ENCODE peak calls at places on chromosomes 12 and 14, in seven cellular contexts. One of them, this sample, is unnamed.

GRCh38 chr12:56420411-56420810 is 28.8 kb downstream of the TIMELESS start:
- DNase-seq in CD4-positive, alpha-beta T cell: no peak
- DNase-seq in heart left ventricle: no peak
- DNase-seq in MCF 10A: no peak
- DNase-seq in HFF-Myc: no peak
- DNase-seq in fibroblast of mammary gland: no peak
- DNase-seq in nephron progenitor cell: no peak
- DNase-seq in this sample: no peak

GRCh38 chr12:14263742-14264141 is 101.7 kb upstream of the ATF7IP start:
- DNase-seq in CD4-positive, alpha-beta T cell: no peak
- DNase-seq in heart left ventricle: no peak
- DNase-seq in MCF 10A: no peak
- DNase-seq in HFF-Myc: no peak
- DNase-seq in fibroblast of mammary gland: no peak
- DNase-seq in nephron progenitor cell: no peak
- DNase-seq in this sample: no peak

GRCh38 chr14:57837267-57837666 is 28.6 kb downstream of the SLC35F4 start:
- DNase-seq in CD4-positive, alpha-beta T cell: no peak
- DNase-seq in heart left ventricle: no peak
- DNase-seq in MCF 10A: no peak
- DNase-seq in HFF-Myc: no peak
- DNase-seq in fibroblast of mammary gland: no peak
- DNase-seq in nephron progenitor cell: no peak
- DNase-seq in this sample: no peak

GRCh38 chr14:64703393-64704144 is 655 bp upstream of the PLEKHG3 start:
- DNase-seq in CD4-positive, alpha-beta T cell: no peak
- DNase-seq in heart left ventricle: no peak
- DNase-seq in MCF 10A: no peak
- DNase-seq in HFF-Myc: no peak
- DNase-seq in fibroblast of mammary gland: no peak
- DNase-seq in nephron progenitor cell: no peak
- DNase-seq in this sample: no peak

GRCh38 chr14:59964251-59965007 is 44.5 kb downstream of the LRRC9 start:
- DNase-seq in CD4-positive, alpha-beta T cell: no peak
- DNase-seq in heart left ventricle: no peak
- DNase-seq in MCF 10A: peak; percentile 3
- DNase-seq in HFF-Myc: no peak
- DNase-seq in fibroblast of mammary gland: peak; percentile 22
- DNase-seq in nephron progenitor cell: no peak
- DNase-seq in this sample: no peak

GRCh38 chr12:108468149-108468968 is 46.7 kb upstream of the FICD start:
- DNase-seq in CD4-positive, alpha-beta T cell: no peak
- DNase-seq in heart left ventricle: no peak
- DNase-seq in MCF 10A: peak; percentile 59
- DNase-seq in HFF-Myc: no peak
- DNase-seq in fibroblast of mammary gland: peak; percentile 26
- DNase-seq in nephron progenitor cell: peak; percentile 56
- DNase-seq in this sample: peak; percentile 48

GRCh38 chr14:99684356-99684952 is 356 bp downstream of the CYP46A1 start:
- DNase-seq in CD4-positive, alpha-beta T cell: no peak
- DNase-seq in heart left ventricle: no peak
- DNase-seq in MCF 10A: no peak
- DNase-seq in HFF-Myc: no peak
- DNase-seq in fibroblast of mammary gland: no peak
- DNase-seq in nephron progenitor cell: no peak
- DNase-seq in this sample: no peak

GRCh38 chr14:56630707-56631106 is 51.1 kb downstream of the TMEM260 start:
- DNase-seq in CD4-positive, alpha-beta T cell: no peak
- DNase-seq in heart left ventricle: no peak
- DNase-seq in MCF 10A: no peak
- DNase-seq in HFF-Myc: peak; percentile 6
- DNase-seq in fibroblast of mammary gland: peak; percentile 67
- DNase-seq in nephron progenitor cell: no peak
- DNase-seq in this sample: no peak

GRCh38 chr14:68397371-68397779 is 395.5 kb downstream of the ZFP36L1 start:
- DNase-seq in CD4-positive, alpha-beta T cell: no peak
- DNase-seq in heart left ventricle: peak; percentile 60
- DNase-seq in MCF 10A: no peak
- DNase-seq in HFF-Myc: no peak
- DNase-seq in fibroblast of mammary gland: no peak
- DNase-seq in nephron progenitor cell: no peak
- DNase-seq in this sample: no peak

GRCh38 chr12:127822743-127823433 is 444.1 kb upstream of the TMEM132C start:
- DNase-seq in CD4-positive, alpha-beta T cell: no peak
- DNase-seq in heart left ventricle: no peak
- DNase-seq in MCF 10A: no peak
- DNase-seq in HFF-Myc: no peak
- DNase-seq in fibroblast of mammary gland: no peak
- DNase-seq in nephron progenitor cell: no peak
- DNase-seq in this sample: no peak

GRCh38 chr12:123441523-123442164 is 5.2 kb upstream of the RILPL2 start:
- DNase-seq in CD4-positive, alpha-beta T cell: no peak
- DNase-seq in heart left ventricle: no peak
- DNase-seq in MCF 10A: no peak
- DNase-seq in HFF-Myc: no peak
- DNase-seq in fibroblast of mammary gland: no peak
- DNase-seq in nephron progenitor cell: no peak
- DNase-seq in this sample: no peak

GRCh38 chr14:61542848-61543790 is 152.2 kb upstream of the HIF1A start:
- DNase-seq in CD4-positive, alpha-beta T cell: no peak
- DNase-seq in heart left ventricle: no peak
- DNase-seq in MCF 10A: no peak
- DNase-seq in HFF-Myc: no peak
- DNase-seq in fibroblast of mammary gland: peak; percentile 60
- DNase-seq in nephron progenitor cell: no peak
- DNase-seq in this sample: no peak

GRCh38 chr12:112928978-112929377 is 9.3 kb upstream of the OAS3 start:
- DNase-seq in CD4-positive, alpha-beta T cell: no peak
- DNase-seq in heart left ventricle: no peak
- DNase-seq in MCF 10A: peak; percentile 10
- DNase-seq in HFF-Myc: no peak
- DNase-seq in fibroblast of mammary gland: no peak
- DNase-seq in nephron progenitor cell: no peak
- DNase-seq in this sample: no peak
- TF ChIP-seq CTCF in CD4-positive, alpha-beta T cell: no peak
- TF ChIP-seq CTCF in heart left ventricle: no peak
- TF ChIP-seq CTCF in MCF 10A: no peak
- TF ChIP-seq CTCF in HFF-Myc: no peak
- TF ChIP-seq CTCF in fibroblast of mammary gland: no peak
- TF ChIP-seq CTCF in nephron progenitor cell: no peak
- TF ChIP-seq CTCF in this sample: no peak

DNA sequence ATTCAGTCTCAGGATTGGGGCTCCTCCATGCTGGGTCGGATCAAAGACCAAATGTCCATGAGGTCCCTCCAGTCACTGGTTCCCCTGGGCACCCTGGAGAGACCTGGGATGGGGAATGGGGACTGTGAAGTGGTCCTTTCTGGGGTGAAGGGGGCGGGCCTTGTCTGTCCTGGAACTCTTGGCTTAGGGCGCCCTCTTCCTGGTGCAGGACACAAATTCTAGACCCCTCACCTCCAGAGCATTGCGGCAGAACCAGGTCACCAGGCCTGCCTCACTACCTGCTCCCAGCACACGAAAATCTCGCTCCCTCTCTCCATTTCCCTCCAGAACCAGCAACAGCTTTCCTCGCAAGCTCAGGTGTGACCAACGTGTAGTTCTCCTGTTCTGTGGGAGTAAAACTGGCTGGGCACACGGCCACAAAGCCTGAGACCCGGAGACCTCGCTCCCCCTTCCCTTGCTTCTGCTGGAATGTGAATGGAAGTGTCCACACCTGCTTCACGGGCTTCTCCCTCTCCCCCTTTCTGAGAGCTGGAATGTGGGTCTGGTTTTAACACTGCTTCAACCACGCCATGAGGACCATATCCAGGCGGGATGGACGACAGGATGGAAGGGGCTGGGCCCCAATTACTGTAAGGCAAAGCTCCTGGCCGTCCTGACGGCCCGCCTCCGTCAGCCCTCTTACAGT is 112.7 kb downstream of the SCARB1 start:
- DNase-seq in CD4-positive, alpha-beta T cell: no peak
- DNase-seq in heart left ventricle: no peak
- DNase-seq in MCF 10A: no peak
- DNase-seq in HFF-Myc: no peak
- DNase-seq in fibroblast of mammary gland: no peak
- DNase-seq in nephron progenitor cell: peak; percentile 45
- DNase-seq in this sample: no peak
- TF ChIP-seq CTCF in CD4-positive, alpha-beta T cell: no peak
- TF ChIP-seq CTCF in heart left ventricle: no peak
- TF ChIP-seq CTCF in MCF 10A: no peak
- TF ChIP-seq CTCF in HFF-Myc: peak; percentile 18
- TF ChIP-seq CTCF in fibroblast of mammary gland: no peak
- TF ChIP-seq CTCF in nephron progenitor cell: no peak
- TF ChIP-seq CTCF in this sample: no peak

GRCh38 chr12:119802472-119802871 is 74.6 kb downstream of the CIT start:
- DNase-seq in CD4-positive, alpha-beta T cell: no peak
- DNase-seq in heart left ventricle: no peak
- DNase-seq in MCF 10A: no peak
- DNase-seq in HFF-Myc: no peak
- DNase-seq in fibroblast of mammary gland: peak; percentile 77
- DNase-seq in nephron progenitor cell: no peak
- DNase-seq in this sample: no peak
- TF ChIP-seq CTCF in CD4-positive, alpha-beta T cell: no peak
- TF ChIP-seq CTCF in heart left ventricle: no peak
- TF ChIP-seq CTCF in MCF 10A: no peak
- TF ChIP-seq CTCF in HFF-Myc: no peak
- TF ChIP-seq CTCF in fibroblast of mammary gland: peak; percentile 10
- TF ChIP-seq CTCF in nephron progenitor cell: no peak
- TF ChIP-seq CTCF in this sample: no peak

GRCh38 chr12:116019415-116019814 is 258.1 kb downstream of the MED13L start:
- DNase-seq in CD4-positive, alpha-beta T cell: no peak
- DNase-seq in heart left ventricle: no peak
- DNase-seq in MCF 10A: no peak
- DNase-seq in HFF-Myc: no peak
- DNase-seq in fibroblast of mammary gland: no peak
- DNase-seq in nephron progenitor cell: no peak
- DNase-seq in this sample: no peak

GRCh38 chr12:116012757-116013156 is 264.7 kb downstream of the MED13L start:
- DNase-seq in CD4-positive, alpha-beta T cell: no peak
- DNase-seq in heart left ventricle: no peak
- DNase-seq in MCF 10A: no peak
- DNase-seq in HFF-Myc: no peak
- DNase-seq in fibroblast of mammary gland: no peak
- DNase-seq in nephron progenitor cell: no peak
- DNase-seq in this sample: no peak

GRCh38 chr12:116018282-116018681 is 259.2 kb downstream of the MED13L start:
- DNase-seq in CD4-positive, alpha-beta T cell: no peak
- DNase-seq in heart left ventricle: no peak
- DNase-seq in MCF 10A: no peak
- DNase-seq in HFF-Myc: no peak
- DNase-seq in fibroblast of mammary gland: no peak
- DNase-seq in nephron progenitor cell: no peak
- DNase-seq in this sample: no peak

GRCh38 chr12:116011217-116011616 is 266.3 kb downstream of the MED13L start:
- DNase-seq in CD4-positive, alpha-beta T cell: no peak
- DNase-seq in heart left ventricle: no peak
- DNase-seq in MCF 10A: no peak
- DNase-seq in HFF-Myc: no peak
- DNase-seq in fibroblast of mammary gland: no peak
- DNase-seq in nephron progenitor cell: no peak
- DNase-seq in this sample: no peak

GRCh38 chr12:116015525-116015924 is 262.0 kb downstream of the MED13L start:
- DNase-seq in CD4-positive, alpha-beta T cell: no peak
- DNase-seq in heart left ventricle: no peak
- DNase-seq in MCF 10A: peak; percentile 43
- DNase-seq in HFF-Myc: peak; percentile 20
- DNase-seq in fibroblast of mammary gland: peak; percentile 63
- DNase-seq in nephron progenitor cell: no peak
- DNase-seq in this sample: no peak
- TF ChIP-seq CTCF in CD4-positive, alpha-beta T cell: peak; percentile 23
- TF ChIP-seq CTCF in heart left ventricle: peak; percentile 61
- TF ChIP-seq CTCF in MCF 10A: peak; percentile 30
- TF ChIP-seq CTCF in HFF-Myc: peak; percentile 39
- TF ChIP-seq CTCF in fibroblast of mammary gland: peak; percentile 64
- TF ChIP-seq CTCF in nephron progenitor cell: no peak
- TF ChIP-seq CTCF in this sample: peak; percentile 60

GRCh38 chr12:79954037-79954436 is 19.1 kb upstream of the PPP1R12A start:
- DNase-seq in CD4-positive, alpha-beta T cell: no peak
- DNase-seq in heart left ventricle: no peak
- DNase-seq in MCF 10A: no peak
- DNase-seq in HFF-Myc: no peak
- DNase-seq in fibroblast of mammary gland: no peak
- DNase-seq in nephron progenitor cell: no peak
- DNase-seq in this sample: no peak
- TF ChIP-seq CTCF in CD4-positive, alpha-beta T cell: no peak
- TF ChIP-seq CTCF in heart left ventricle: no peak
- TF ChIP-seq CTCF in MCF 10A: no peak
- TF ChIP-seq CTCF in HFF-Myc: no peak
- TF ChIP-seq CTCF in fibroblast of mammary gland: no peak
- TF ChIP-seq CTCF in nephron progenitor cell: no peak
- TF ChIP-seq CTCF in this sample: no peak

GRCh38 chr12:104180389-104180788 is 35.2 kb upstream of the TXNRD1 start:
- DNase-seq in CD4-positive, alpha-beta T cell: no peak
- DNase-seq in heart left ventricle: no peak
- DNase-seq in MCF 10A: peak; percentile 56
- DNase-seq in HFF-Myc: no peak
- DNase-seq in fibroblast of mammary gland: no peak
- DNase-seq in nephron progenitor cell: no peak
- DNase-seq in this sample: no peak

GRCh38 chr12:104181313-104181712 is 34.3 kb upstream of the TXNRD1 start:
- DNase-seq in CD4-positive, alpha-beta T cell: no peak
- DNase-seq in heart left ventricle: no peak
- DNase-seq in MCF 10A: peak; percentile 84
- DNase-seq in HFF-Myc: no peak
- DNase-seq in fibroblast of mammary gland: peak; percentile 89
- DNase-seq in nephron progenitor cell: no peak
- DNase-seq in this sample: no peak

GRCh38 chr12:104182621-104183378 is 32.8 kb upstream of the TXNRD1 start:
- DNase-seq in CD4-positive, alpha-beta T cell: no peak
- DNase-seq in heart left ventricle: no peak
- DNase-seq in MCF 10A: no peak
- DNase-seq in HFF-Myc: no peak
- DNase-seq in fibroblast of mammary gland: peak; percentile 40
- DNase-seq in nephron progenitor cell: no peak
- DNase-seq in this sample: no peak

GRCh38 chr12:104183443-104183842 is 32.1 kb upstream of the TXNRD1 start:
- DNase-seq in CD4-positive, alpha-beta T cell: no peak
- DNase-seq in heart left ventricle: no peak
- DNase-seq in MCF 10A: no peak
- DNase-seq in HFF-Myc: no peak
- DNase-seq in fibroblast of mammary gland: no peak
- DNase-seq in nephron progenitor cell: no peak
- DNase-seq in this sample: no peak

GRCh38 chr12:104182144-104182543 is 33.4 kb upstream of the TXNRD1 start:
- DNase-seq in CD4-positive, alpha-beta T cell: no peak
- DNase-seq in heart left ventricle: peak; percentile 36
- DNase-seq in MCF 10A: peak; percentile 95
- DNase-seq in HFF-Myc: peak; percentile 27
- DNase-seq in fibroblast of mammary gland: peak; percentile 97
- DNase-seq in nephron progenitor cell: no peak
- DNase-seq in this sample: no peak
- TF ChIP-seq CTCF in CD4-positive, alpha-beta T cell: no peak
- TF ChIP-seq CTCF in heart left ventricle: no peak
- TF ChIP-seq CTCF in MCF 10A: no peak
- TF ChIP-seq CTCF in HFF-Myc: no peak
- TF ChIP-seq CTCF in fibroblast of mammary gland: no peak
- TF ChIP-seq CTCF in nephron progenitor cell: no peak
- TF ChIP-seq CTCF in this sample: no peak

DNA sequence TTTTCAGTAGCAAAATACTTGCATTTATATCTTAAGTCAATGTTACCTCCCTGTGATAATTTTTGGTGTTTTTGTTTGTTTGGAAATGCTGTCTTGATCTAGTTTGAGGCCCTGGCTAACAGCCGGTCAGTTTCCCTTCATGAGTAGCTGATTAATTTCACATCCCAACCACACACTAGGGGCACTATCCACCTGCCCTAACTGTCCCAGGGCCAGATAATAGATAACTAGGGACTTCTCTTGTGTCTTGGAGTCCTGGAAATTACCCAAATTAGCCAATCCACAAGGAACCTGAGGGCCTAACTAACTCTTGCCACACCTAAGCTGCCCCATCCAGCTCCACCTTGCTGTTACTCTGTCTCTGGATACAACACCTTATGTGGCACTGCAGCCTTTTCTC is 399.9 kb downstream of the FOXG1 start:
- DNase-seq in CD4-positive, alpha-beta T cell: no peak
- DNase-seq in heart left ventricle: no peak
- DNase-seq in MCF 10A: peak; percentile 14
- DNase-seq in HFF-Myc: no peak
- DNase-seq in fibroblast of mammary gland: no peak
- DNase-seq in nephron progenitor cell: no peak
- DNase-seq in this sample: no peak
- TF ChIP-seq CTCF in CD4-positive, alpha-beta T cell: no peak
- TF ChIP-seq CTCF in heart left ventricle: no peak
- TF ChIP-seq CTCF in MCF 10A: no peak
- TF ChIP-seq CTCF in HFF-Myc: peak; percentile 10
- TF ChIP-seq CTCF in fibroblast of mammary gland: no peak
- TF ChIP-seq CTCF in nephron progenitor cell: no peak
- TF ChIP-seq CTCF in this sample: no peak

This sample was measured in neural crest cell.